ENCODE peak calls at places on chromosomes 11 and 22, in five cellular contexts. E, U, F, M and C are unnamed samples.

GRCh38 chr22:35337932-35338331 is 38.2 kb downstream of the TOM1 start:
- DNase-seq in E (no peak), U (no peak), F (no peak), M (no peak), C (no peak)

GRCh38 chr11:2204361-2205213 is 33.0 kb upstream of the TH start:
- DNase-seq in E (no peak), U (no peak), F (no peak), M (no peak), C (no peak)

GRCh38 chr11:1870326-1870696 is 17.4 kb downstream of the LSP1 start:
- DNase-seq in E (no peak), U (no peak), F (no peak), M (no peak), C (no peak)

GRCh38 chr11:7691759-7692334 is 14.4 kb downstream of the OVCH2 start:
- DNase-seq in E (peak; percentile 10), U (no peak), F (no peak), M (no peak), C (no peak)

GRCh38 chr11:107999759-108000455 is 8.8 kb upstream of the CUL5 start:
- DNase-seq in E (peak; percentile 21), U (peak; percentile 28), F (no peak), M (peak; percentile 44), C (no peak)

GRCh38 chr22:49433717-49434611 is 393.7 kb downstream of the BRD1 start:
- DNase-seq in E (no peak), U (no peak), F (no peak), M (no peak), C (peak; percentile 28)

GRCh38 chr11:80109031-80109430 is 668.2 kb upstream of the TENM4 start:
- DNase-seq in E (no peak), U (no peak), F (no peak), M (peak; percentile 45), C (no peak)

GRCh38 chr11:8989411-8989810 is 14.4 kb downstream of the NRIP3 start:
- DNase-seq in E (peak; percentile 86), U (peak; percentile 71), F (no peak), M (no peak), C (no peak)

GRCh38 chr22:46673205-46673604 is 53.0 kb downstream of the GRAMD4 start:
- DNase-seq in E (no peak), U (no peak), F (no peak), M (no peak), C (no peak)

GRCh38 chr11:12099132-12099873 is 11.1 kb upstream of the MICAL2 start:
- DNase-seq in E (no peak), U (no peak), F (no peak), M (no peak), C (no peak)

GRCh38 chr11:9310485-9310884 is 3.9 kb downstream of the TMEM41B start:
- DNase-seq in E (no peak), U (no peak), F (no peak), M (no peak), C (no peak)

GRCh38 chr22:32589007-32589406 is 114.4 kb downstream of the FBXO7 start:
- DNase-seq in E (peak; percentile 63), U (no peak), F (no peak), M (no peak), C (no peak)